ENCODE peak calls at places on chromosomes 3 and 15, in ten cellular contexts. K is fibroblast of lung, P is neural progenitor cell, W is colonic mucosa, S is GM23338, Q is WERI-Rb-1, D is PC-9, Y is Peyer's patch, A is RWPE2, M is lung. T is an unnamed sample.

GRCh38 chr3:29531611-29532150 is 250.8 kb downstream of the RBMS3 start:
- DNase-seq in Q (no peak), A (no peak), K (no peak), S (no peak), P (no peak), Y (no peak), D (no peak), M (no peak), W (no peak), T (no peak)

GRCh38 chr3:127532561-127533203 is 57.9 kb downstream of the TPRA1 start:
- DNase-seq in S (no peak), Y (no peak), K (no peak), W (peak; percentile 7), M (no peak), Q (no peak), A (no peak), P (no peak), D (no peak), T (peak; percentile 65)

GRCh38 chr15:80750591-80750990 is 28.6 kb upstream of the CEMIP start:
- DNase-seq in S (no peak), Q (no peak), M (no peak), P (no peak), Y (no peak), W (no peak), A (no peak), D (no peak), K (peak; percentile 65), T (no peak)

GRCh38 chr15:31605467-31605931 is 278.9 kb downstream of the KLF13 start:
- DNase-seq in A (peak; percentile 67), D (no peak), Y (no peak), W (no peak), K (peak; percentile 24), S (peak; percentile 71), P (peak; percentile 50), Q (no peak), M (no peak), T (no peak)

GRCh38 chr3:136195258-136196063 is 674 bp downstream of the MSL2 start:
- DNase-seq in Y (peak; percentile 77), K (peak; percentile 72), W (peak; percentile 59), D (peak; percentile 55), A (peak; percentile 82), P (peak; percentile 90), M (peak; percentile 80), S (peak; percentile 84), Q (peak; percentile 77), T (peak; percentile 87)

GRCh38 chr15:76898102-76898501 is 7.0 kb downstream of the SCAPER start:
- DNase-seq in P (no peak), M (no peak), S (no peak), K (no peak), D (peak; percentile 39), Q (no peak), A (no peak), Y (no peak), W (no peak), T (no peak)

GRCh38 chr3:183818706-183819624 is 6.4 kb downstream of the MAP6D1 start:
- DNase-seq in W (no peak), A (no peak), K (no peak), D (no peak), M (no peak), Y (no peak), P (no peak), S (no peak), Q (no peak), T (no peak)

GRCh38 chr3:102471001-102471400 is 36.2 kb downstream of the ZPLD1 start:
- DNase-seq in D (no peak), Q (peak; percentile 64), K (no peak), W (no peak), Y (no peak), M (no peak), A (no peak), P (peak; percentile 7), S (peak; percentile 82), T (no peak)

GRCh38 chr15:25846377-25846776 is 16.8 kb downstream of the ATP10A start:
- DNase-seq in K (no peak), D (no peak), Q (no peak), P (no peak), W (no peak), Y (peak; percentile 46), S (no peak), A (no peak), M (no peak), T (no peak)

DNA sequence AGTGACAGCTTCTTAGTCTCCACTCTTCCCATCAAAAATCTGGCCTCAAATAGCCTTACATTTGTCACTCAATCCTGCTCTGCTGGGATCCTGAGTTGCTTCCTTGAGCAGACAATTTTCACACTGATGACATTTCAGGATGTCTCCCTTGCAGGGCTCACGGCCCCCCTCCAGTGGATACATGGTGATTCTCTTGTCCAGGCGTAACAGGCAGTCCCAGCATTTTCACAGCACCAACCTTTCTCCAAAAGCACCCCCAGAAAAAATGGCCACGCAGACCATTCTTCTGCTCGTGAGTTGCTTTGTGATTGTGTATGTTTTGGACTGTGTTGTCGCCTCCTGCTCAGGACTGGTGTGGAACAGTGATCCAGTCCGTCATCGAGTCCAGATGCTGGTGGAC is 47.4 kb upstream of the WNT7A start:
- DNase-seq in Q (peak; percentile 17), M (no peak), Y (no peak), W (no peak), K (no peak), D (peak; percentile 14), A (no peak), P (no peak), S (peak; percentile 8), T (no peak)
- TF ChIP-seq CTCF in Q (peak; percentile 50), M (no peak), Y (no peak), W (no peak), K (no peak), D (peak; percentile 40), A (no peak), P (peak; percentile 27), S (peak; percentile 44), T (no peak)

DNA sequence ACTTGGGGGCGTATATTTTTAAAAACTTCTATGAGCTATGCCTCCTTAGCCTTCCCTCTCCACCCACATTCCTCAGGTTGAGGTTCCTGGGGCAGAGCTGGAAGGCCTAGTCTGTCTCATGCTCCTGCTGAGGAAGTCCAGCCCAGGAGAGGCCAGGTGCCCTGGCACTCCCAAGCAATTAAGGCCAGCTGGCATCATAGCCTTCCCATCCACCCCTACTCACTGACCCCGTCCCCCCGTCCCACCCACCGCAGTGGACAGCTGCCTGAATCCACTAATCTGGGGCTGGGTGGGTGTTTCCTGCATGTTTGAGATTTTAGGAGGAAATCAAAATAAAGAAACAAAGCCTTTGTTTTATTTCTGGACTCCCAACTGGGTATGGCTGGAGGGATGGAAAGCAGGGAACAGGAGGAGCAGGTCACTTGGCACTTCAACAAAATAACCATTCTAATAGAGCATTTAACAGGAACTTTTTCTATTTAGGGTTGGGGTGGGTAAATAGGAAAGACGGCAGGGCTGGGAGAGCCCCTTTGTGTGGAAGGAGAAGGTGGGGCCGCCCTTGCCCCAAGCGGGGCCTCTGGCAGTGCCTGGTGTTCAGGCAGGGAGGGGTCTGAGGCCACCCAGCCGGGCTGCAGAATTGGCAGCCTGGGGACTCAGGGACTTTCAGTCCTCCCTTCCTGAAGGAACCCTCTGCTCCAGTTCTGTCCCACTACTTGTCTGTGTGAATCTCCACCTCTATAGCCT is 8.5 kb downstream of the MRAS start:
- DNase-seq in P (no peak), Y (no peak), Q (no peak), A (no peak), W (no peak), M (no peak), D (no peak), S (no peak), K (peak; percentile 17), T (peak; percentile 69)
- H3K27ac ChIP-seq in P (no peak overlapping the region), Y (no peak overlapping the region), Q (no peak overlapping the region), A (no peak overlapping the region), W (no peak overlapping the region), M (no peak overlapping the region), D (no peak overlapping the region), S (no peak overlapping the region), K (no peak overlapping the region), T (peak overlapping the region; percentile 73)

GRCh38 chr15:49171790-49172189 is 1.7 kb downstream of the GALK2 start:
- DNase-seq in Y (no peak), M (no peak), D (no peak), P (no peak), A (no peak), Q (no peak), W (no peak), K (no peak), S (no peak), T (no peak)
- H3K4me3 ChIP-seq in Y (no peak overlapping the region), M (no peak overlapping the region), D (peak overlapping the region; percentile 71), P (no peak overlapping the region), A (no peak overlapping the region), Q (no peak overlapping the region), W (no peak overlapping the region), K (no peak overlapping the region), S (no peak overlapping the region), T (no peak overlapping the region)

GRCh38 chr15:29651476-29652072 is 170.7 kb downstream of the TJP1 start:
- DNase-seq in Q (no peak), P (peak; percentile 25), W (no peak), M (no peak), K (no peak), Y (no peak), S (no peak), D (no peak), A (no peak), T (no peak)

GRCh38 chr15:29652595-29652994 is 169.7 kb downstream of the TJP1 start:
- DNase-seq in K (no peak), Y (no peak), M (no peak), A (no peak), D (no peak), S (no peak), W (no peak), P (no peak), Q (no peak), T (no peak)

GRCh38 chr15:29656636-29657475 is 165.4 kb downstream of the TJP1 start:
- DNase-seq in W (no peak), Q (no peak), A (peak; percentile 88), S (peak; percentile 92), Y (no peak), P (peak; percentile 86), D (no peak), K (peak; percentile 19), M (no peak), T (no peak)
- TF ChIP-seq CTCF in W (no peak), Q (no peak), A (peak; percentile 91), S (peak; percentile 51), Y (no peak), P (peak; percentile 37), D (no peak), K (no peak), M (no peak), T (no peak)

T was measured in coronary artery.